ENCODE peak calls at places on chromosomes 7 and 10, in five cellular contexts. K, J, V, Q and Z are unnamed samples.

GRCh38 chr7:10537764-10538163 is 435.9 kb upstream of the PHF14 start:
- DNase-seq in K (no peak), J (no peak), V (no peak), Q (no peak), Z (no peak)

GRCh38 chr7:135940077-135941075 is 36.8 kb downstream of the MTPN start:
- DNase-seq in K (no peak), J (no peak), V (no peak), Q (no peak), Z (no peak)

GRCh38 chr10:22624289-22624738 is 90.1 kb downstream of the PIP4K2A start:
- DNase-seq in K (no peak), J (no peak), V (no peak), Q (no peak), Z (no peak)

GRCh38 chr7:96328016-96328415 is 6.1 kb upstream of the SLC25A13 start:
- DNase-seq in K (no peak), J (no peak), V (no peak), Q (no peak), Z (no peak)

GRCh38 chr10:91891285-91892001 is 17.8 kb downstream of the FGFBP3 start:
- DNase-seq in K (no peak), J (peak), V (no peak), Q (no peak), Z (no peak)

GRCh38 chr7:134852626-134853025 is 73.2 kb downstream of the CALD1 start:
- DNase-seq in K (no peak), J (no peak), V (no peak), Q (no peak), Z (no peak)

GRCh38 chr10:121436281-121436629 is 162.0 kb downstream of the FGFR2 start:
- DNase-seq in K (no peak), J (no peak), V (no peak), Q (no peak), Z (no peak)

GRCh38 chr7:155676052-155676451 is 31.6 kb downstream of the RBM33 start:
- DNase-seq in K (no peak), J (no peak), V (no peak), Q (no peak), Z (no peak)

GRCh38 chr7:9869566-9869965 is 1104.1 kb upstream of the PHF14 start:
- DNase-seq in K (no peak), J (no peak), V (no peak), Q (no peak), Z (no peak)

GRCh38 chr10:123157210-123157609 is 3.0 kb downstream of the BUB3 start:
- DNase-seq in K (no peak), J (no peak), V (no peak), Q (no peak), Z (no peak)

GRCh38 chr10:82041018-82041417 is 166.0 kb downstream of the NRG3 start:
- DNase-seq in K (no peak), J (no peak), V (no peak), Q (no peak), Z (no peak)

GRCh38 chr10:48605786-48606529 is 1.1 kb upstream of the ARHGAP22 start:
- DNase-seq in K (no peak), J (no peak), V (no peak), Q (no peak), Z (peak)

GRCh38 chr7:18235819-18236218 is 208.2 kb upstream of the PRPS1L1 start:
- DNase-seq in K (no peak), J (no peak), V (no peak), Q (no peak), Z (no peak)

GRCh38 chr7:41256186-41256945 is 446.5 kb downstream of the INHBA start:
- DNase-seq in K (no peak), J (no peak), V (no peak), Q (no peak), Z (no peak)

GRCh38 chr7:98110249-98111022 is 3.8 kb downstream of the LMTK2 start:
- DNase-seq in K (no peak), J (peak), V (peak), Q (peak), Z (no peak)

GRCh38 chr10:88346151-88346977 is 236.8 kb downstream of the RNLS start:
- DNase-seq in K (no peak), J (no peak), V (no peak), Q (no peak), Z (no peak)

GRCh38 chr7:139370943-139371313 is 11.2 kb downstream of the LUC7L2 start:
- DNase-seq in K (no peak), J (no peak), V (no peak), Q (no peak), Z (no peak)

GRCh38 chr10:82037076-82037475 is 162.1 kb downstream of the NRG3 start:
- DNase-seq in K (no peak), J (no peak), V (no peak), Q (no peak), Z (no peak)

GRCh38 chr7:82578430-82578829 is 134.9 kb upstream of the CACNA2D1 start:
- DNase-seq in K (no peak), J (no peak), V (no peak), Q (no peak), Z (no peak)

GRCh38 chr7:43943702-43944187 is 17.5 kb downstream of the UBE2D4 start:
- DNase-seq in K (no peak), J (no peak), V (no peak), Q (no peak), Z (no peak)

GRCh38 chr7:33788493-33788892 is 116.8 kb upstream of the BMPER start:
- DNase-seq in K (no peak), J (no peak), V (no peak), Q (no peak), Z (no peak)

GRCh38 chr7:40455485-40455884 is 320.7 kb downstream of the SUGCT start:
- DNase-seq in K (no peak), J (no peak), V (no peak), Q (no peak), Z (no peak)

GRCh38 chr10:3319811-3320226 is 147.2 kb upstream of the PITRM1 start:
- DNase-seq in K (no peak), J (no peak), V (no peak), Q (peak), Z (peak)

GRCh38 chr10:116296358-116296757 is 23.4 kb upstream of the GFRA1 start:
- DNase-seq in K (no peak), J (no peak), V (no peak), Q (no peak), Z (no peak)

GRCh38 chr10:88896336-88897018 is 16.4 kb downstream of the STAMBPL1 start:
- DNase-seq in K (peak), J (no peak), V (no peak), Q (peak), Z (no peak)

GRCh38 chr7:40014376-40014775 is 64.3 kb downstream of the CDK13 start:
- DNase-seq in K (no peak), J (no peak), V (no peak), Q (no peak), Z (no peak)

GRCh38 chr7:23244335-23244635 is 2.3 kb upstream of the GPNMB start:
- DNase-seq in K (no peak), J (no peak), V (no peak), Q (no peak), Z (no peak)

GRCh38 chr7:70325509-70326101 is 727.3 kb downstream of the AUTS2 start:
- DNase-seq in K (no peak), J (no peak), V (no peak), Q (no peak), Z (no peak)

GRCh38 chr7:150378115-150378852 is 846 bp upstream of the ZNF775 start:
- DNase-seq in K (peak), J (peak), V (peak), Q (peak), Z (peak)

GRCh38 chr7:95205821-95206220 is 118.5 kb downstream of the PON1 start:
- DNase-seq in K (no peak), J (no peak), V (no peak), Q (no peak), Z (no peak)

GRCh38 chr7:157278791-157279678 is 57.8 kb upstream of the DNAJB6 start:
- DNase-seq in K (no peak), J (peak), V (peak), Q (peak), Z (no peak)

GRCh38 chr10:58780481-58780880 is 267.8 kb downstream of the BICC1 start:
- DNase-seq in K (no peak), J (no peak), V (no peak), Q (no peak), Z (no peak)

GRCh38 chr10:79155301-79156081 is 86.7 kb downstream of the ZMIZ1 start:
- DNase-seq in K (no peak), J (peak), V (no peak), Q (no peak), Z (peak)

GRCh38 chr7:19118896-19119301 is 1.5 kb upstream of the TWIST1 start:
- DNase-seq in K (peak), J (no peak), V (no peak), Q (no peak), Z (peak)

GRCh38 chr10:34528320-34528719 is 286.8 kb downstream of the PARD3 start:
- DNase-seq in K (no peak), J (peak), V (no peak), Q (no peak), Z (no peak)
- TF ChIP-seq CTCF in K (no peak), J (no peak), V (no peak), Q (no peak), Z (no peak)

DNA sequence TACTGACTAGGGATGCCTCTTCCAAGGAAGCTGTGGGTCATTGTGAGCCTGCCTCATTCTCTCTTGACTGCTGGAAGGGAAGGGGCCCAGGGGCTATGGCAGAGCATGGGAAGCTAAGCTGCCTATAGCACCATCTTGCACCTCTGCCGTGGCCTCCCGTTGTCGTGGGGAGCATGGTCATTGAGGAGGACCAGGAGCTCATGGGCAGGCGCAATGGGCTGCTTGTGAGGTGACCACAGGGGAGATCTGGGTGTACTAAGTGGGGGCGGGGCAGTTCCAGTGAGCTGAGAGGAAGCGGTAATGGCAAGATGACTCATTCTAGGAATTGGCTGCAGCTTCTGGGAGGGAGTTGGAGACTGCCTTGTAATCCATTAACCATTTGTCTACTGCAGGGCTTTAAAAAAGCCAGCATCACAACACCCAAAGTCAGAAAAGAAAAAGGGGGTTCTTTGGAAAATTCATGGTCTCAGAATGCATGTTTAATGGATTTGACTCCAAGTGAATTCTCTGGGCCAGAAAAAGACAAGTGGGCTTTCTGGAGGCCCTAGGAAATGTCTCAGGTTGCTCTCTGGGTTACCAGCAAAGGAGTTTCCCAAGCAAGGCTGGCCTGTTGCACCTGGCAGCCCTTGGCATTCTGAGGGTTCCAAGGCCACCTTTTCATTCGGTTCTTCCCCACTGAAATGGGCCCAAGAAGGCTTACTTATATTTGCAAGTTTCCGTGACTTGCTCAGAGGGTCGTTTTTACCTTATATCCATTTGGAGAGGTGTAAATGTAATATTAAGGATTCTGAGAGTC is 3.6 kb downstream of the DUSP5 start:
- DNase-seq in K (peak), J (peak), V (peak), Q (peak), Z (peak)
- TF ChIP-seq POLR2A in K (no peak), J (no peak), V (peak), Q (peak), Z (no peak)

GRCh38 chr7:75596727-75597614 is 104.9 kb downstream of the SPDYE5 start:
- DNase-seq in K (no peak), J (peak), V (no peak), Q (no peak), Z (no peak)

GRCh38 chr7:75604408-75604807 is 112.3 kb downstream of the SPDYE5 start:
- DNase-seq in K (no peak), J (no peak), V (no peak), Q (no peak), Z (no peak)

GRCh38 chr7:75595766-75596165 is 103.6 kb downstream of the SPDYE5 start:
- DNase-seq in K (no peak), J (no peak), V (no peak), Q (no peak), Z (no peak)

GRCh38 chr7:75601539-75601938 is 109.4 kb downstream of the SPDYE5 start:
- DNase-seq in K (no peak), J (no peak), V (no peak), Q (no peak), Z (no peak)

DNA sequence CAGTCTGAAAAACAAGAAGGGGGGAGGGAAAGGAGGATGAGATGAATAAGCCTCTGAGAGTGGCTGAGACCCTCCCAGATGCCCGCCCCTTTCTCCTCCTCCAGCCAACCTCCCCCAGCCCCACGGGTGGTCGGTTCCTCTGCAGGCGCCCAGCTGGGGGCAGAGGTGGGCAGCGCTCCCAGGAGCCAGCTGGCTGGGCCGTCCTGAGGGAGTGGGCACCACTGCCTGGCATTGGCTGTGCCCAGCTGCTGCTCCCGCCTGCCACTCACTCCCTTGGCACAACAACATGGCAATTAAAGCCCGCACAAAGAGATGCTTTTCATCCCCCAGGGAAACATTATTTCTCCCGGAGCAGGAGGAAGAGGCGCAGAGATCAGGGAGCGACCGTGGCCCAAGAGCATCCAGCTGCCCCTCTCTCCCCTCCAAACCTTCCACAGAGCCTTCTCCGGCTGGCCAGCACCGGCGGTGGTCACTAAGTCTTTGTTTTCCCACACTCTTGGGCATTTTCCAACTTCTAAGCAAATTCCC is 107.2 kb downstream of the SPDYE5 start:
- DNase-seq in K (no peak), J (no peak), V (no peak), Q (no peak), Z (no peak)
- TF ChIP-seq CTCF in K (no peak), J (no peak), V (no peak), Q (no peak), Z (no peak)

DNA sequence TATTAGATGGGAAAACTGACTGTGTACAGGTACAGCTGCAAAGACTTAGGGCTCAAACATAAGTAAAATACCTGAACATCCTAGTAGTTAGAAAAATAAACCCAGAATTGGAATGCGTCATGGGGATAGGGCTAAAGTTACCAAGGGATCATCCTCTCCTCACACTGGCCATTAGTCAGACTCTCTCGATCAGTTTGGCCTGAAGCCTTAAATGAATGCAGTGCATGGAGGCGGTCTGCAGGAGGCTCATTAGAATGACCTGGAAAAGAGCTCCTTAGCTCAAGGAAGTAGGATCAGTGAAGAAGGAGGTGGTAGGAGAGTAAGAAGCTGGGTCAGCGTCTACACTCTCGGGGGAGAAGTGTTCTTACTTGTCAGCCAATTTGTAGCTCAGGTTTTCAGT is 35.3 kb downstream of the DENND2A start:
- DNase-seq in K (no peak), J (no peak), V (no peak), Q (no peak), Z (no peak)
- TF ChIP-seq POLR2A in K (no peak), J (no peak), V (no peak), Q (no peak), Z (no peak)

GRCh38 chr7:25549315-25549933 is 321.1 kb upstream of the NPVF start:
- DNase-seq in K (no peak), J (no peak), V (no peak), Q (no peak), Z (no peak)

GRCh38 chr7:25553580-25554274 is 325.4 kb upstream of the NPVF start:
- DNase-seq in K (no peak), J (no peak), V (no peak), Q (no peak), Z (no peak)

GRCh38 chr7:25557930-25558329 is 329.6 kb upstream of the NPVF start:
- DNase-seq in K (no peak), J (no peak), V (no peak), Q (no peak), Z (no peak)

GRCh38 chr7:25557379-25557916 is 329.2 kb upstream of the NPVF start:
- DNase-seq in K (no peak), J (no peak), V (no peak), Q (no peak), Z (no peak)

DNA sequence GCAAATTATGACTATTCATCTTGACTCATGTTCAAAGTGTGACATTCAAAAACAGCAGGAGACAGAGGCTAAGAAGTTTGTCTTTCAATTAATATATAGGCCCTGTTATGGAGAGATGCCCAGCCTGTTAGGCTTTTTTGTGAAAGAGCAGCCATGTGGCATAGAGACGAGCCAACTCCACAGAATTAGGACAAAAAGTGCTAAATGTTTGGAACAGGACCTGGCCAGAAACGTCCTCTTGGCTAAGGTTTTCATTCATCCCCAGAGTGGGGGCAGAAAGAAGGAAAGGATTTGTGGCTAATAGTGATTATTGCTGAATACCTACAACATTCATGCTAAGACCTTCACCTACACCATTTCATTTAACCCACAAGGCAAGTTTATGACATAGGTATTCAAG is 324.7 kb upstream of the NPVF start:
- DNase-seq in K (no peak), J (no peak), V (no peak), Q (no peak), Z (no peak)
- TF ChIP-seq CTCF in K (no peak), J (no peak), V (no peak), Q (no peak), Z (no peak)

DNA sequence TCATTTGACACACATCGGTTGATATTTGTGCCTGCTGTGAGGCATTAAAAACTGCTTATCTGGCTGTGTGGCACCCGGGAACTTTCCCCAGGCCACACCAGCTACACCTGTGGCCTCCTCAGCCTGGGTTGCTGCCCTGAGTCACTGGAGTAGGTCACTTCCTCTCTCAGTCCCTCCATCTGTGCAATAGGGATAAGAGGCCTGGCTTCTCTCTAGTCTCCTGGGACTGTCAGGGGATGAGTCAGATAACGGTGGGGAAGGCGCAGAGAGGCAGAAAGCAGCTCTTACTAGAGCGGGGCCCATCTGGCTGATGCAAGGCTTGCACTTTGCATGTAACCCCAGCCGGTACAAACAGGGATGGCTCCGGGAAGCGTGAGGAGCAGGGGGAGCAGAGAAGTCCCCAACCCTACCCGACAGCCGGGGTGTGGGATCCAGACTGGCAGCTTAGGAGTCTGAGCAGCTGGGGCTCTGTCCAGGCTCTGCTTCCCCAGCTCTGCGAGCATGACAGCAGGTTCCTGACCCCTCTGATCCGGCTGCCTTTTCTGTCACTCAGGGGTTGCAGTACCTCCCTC is 34.0 kb downstream of the DNAJB12 start:
- DNase-seq in K (peak), J (peak), V (peak), Q (peak), Z (peak)
- TF ChIP-seq POLR2A in K (no peak), J (peak), V (peak), Q (no peak), Z (no peak)

DNA sequence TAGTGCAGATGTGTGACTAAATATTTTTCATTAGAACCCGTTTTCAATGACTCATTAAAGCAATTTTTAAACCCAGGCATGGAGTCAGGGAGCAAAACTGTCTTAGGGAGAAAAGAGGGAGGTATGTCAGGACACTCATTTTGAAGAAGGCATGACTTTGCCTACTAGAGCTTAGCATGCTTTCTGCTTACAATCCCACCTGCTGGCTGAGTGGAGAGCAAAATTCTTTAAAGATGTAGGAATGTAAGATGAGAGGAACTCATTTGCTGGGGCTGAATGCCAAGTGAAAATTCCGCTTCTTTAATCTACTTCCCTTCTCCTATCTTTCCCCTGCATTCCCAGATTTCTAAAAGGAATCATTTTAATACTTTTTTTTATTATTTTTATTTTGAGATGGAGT is 232.6 kb downstream of the GALNT17 start:
- DNase-seq in K (no peak), J (no peak), V (no peak), Q (no peak), Z (no peak)
- TF ChIP-seq CTCF in K (no peak), J (no peak), V (no peak), Q (no peak), Z (no peak)